ENCODE peak calls at places on chromosomes 4 and X, in six cellular contexts. L is B cell, C is foreskin keratinocyte, T is A549, I is left ventricle myocardium superior, Z is heart right ventricle. M is an unnamed sample.

GRCh38 chr4:100299019-100299418 is 108.8 kb upstream of the DDIT4L start:
- ATAC-seq in C (peak; percentile 81), Z (peak; percentile 93), T (no peak), L (no peak), I (peak; percentile 93), M (peak; percentile 22)

GRCh38 chr4:108446554-108446953 is 173.8 kb upstream of the RPL34 start:
- ATAC-seq in T (no peak), L (no peak), C (peak; percentile 44), Z (no peak), I (no peak), M (peak; percentile 22)

GRCh38 chr4:94678896-94679295 is 78.9 kb upstream of the BMPR1B start:
- ATAC-seq in T (no peak), I (no peak), L (no peak), C (peak; percentile 64), Z (no peak), M (no peak)

GRCh38 chrX:122783918-122784317 is 400.2 kb upstream of the GRIA3 start:
- ATAC-seq in Z (no peak), C (no peak), I (no peak), T (no peak), L (no peak), M (no peak)

GRCh38 chrX:155055494-155055893 is 15.4 kb downstream of the CMC4 start:
- ATAC-seq in Z (no peak), L (no peak), C (no peak), T (no peak), I (no peak), M (no peak)

GRCh38 chr4:107094332-107094731 is 58.2 kb upstream of the DKK2 start:
- ATAC-seq in L (no peak), I (no peak), Z (no peak), C (peak; percentile 62), T (no peak), M (no peak)

GRCh38 chr4:105509291-105509690 is 35.4 kb upstream of the PPA2 start:
- ATAC-seq in C (peak; percentile 31), T (no peak), Z (no peak), I (no peak), L (peak; percentile 39), M (no peak)

GRCh38 chr4:2942037-2942531 is 21.1 kb downstream of the NOP14 start:
- ATAC-seq in L (no peak), T (no peak), I (no peak), Z (no peak), C (no peak), M (no peak)

GRCh38 chrX:21990812-21991211 is 41.3 kb upstream of the PHEX start:
- ATAC-seq in L (no peak), C (no peak), Z (no peak), T (no peak), I (no peak), M (no peak)

GRCh38 chr4:6602289-6602688 is 27.3 kb downstream of the MAN2B2 start:
- ATAC-seq in I (no peak), C (no peak), Z (no peak), L (no peak), T (no peak), M (no peak)

GRCh38 chr4:3783691-3784306 is 17.6 kb downstream of the ADRA2C start:
- ATAC-seq in Z (no peak), I (peak; percentile 23), T (peak; percentile 82), C (no peak), L (no peak), M (no peak)

GRCh38 chr4:24867766-24868296 is 45.0 kb downstream of the CCDC149 start:
- ATAC-seq in Z (no peak), L (no peak), C (no peak), I (no peak), T (no peak), M (no peak)

GRCh38 chrX:71105638-71106037 is 902 bp downstream of the CXorf65 start:
- ATAC-seq in L (no peak), C (no peak), Z (no peak), I (no peak), T (no peak), M (no peak)

GRCh38 chr4:79917246-79917645 is 155.8 kb downstream of the ANTXR2 start:
- ATAC-seq in L (peak; percentile 49), Z (no peak), I (peak; percentile 34), C (peak; percentile 77), T (peak; percentile 70), M (no peak)

GRCh38 chr4:151887816-151888180 is 127.0 kb upstream of the GATB start:
- ATAC-seq in Z (no peak), T (no peak), C (no peak), L (no peak), I (no peak), M (no peak)